ENCODE peak calls at places on chromosomes 1 and 21, in seven cellular contexts. One of them, this sample, is unnamed.
A peak's percentile ranks its signal among the peaks of the same experiment; 100 is the strongest.

GRCh38 chr1:148289647-148290046 is 137.6 kb upstream of the NBPF11 start:
- ATAC-seq in memory B cell: peak; percentile 32
- ATAC-seq in gastroesophageal sphincter: no peak
- ATAC-seq in activated naive CD4-positive, alpha-beta T cell treated with anti-CD3 and anti-CD28 coated beads, Interleukin-2, amount 50 U/mL, for 72 hours: no peak
- ATAC-seq in upper lobe of right lung: no peak
- ATAC-seq in left cardiac atrium: no peak
- ATAC-seq in heart right ventricle: no peak
- ATAC-seq in this sample: no peak

GRCh38 chr1:163295949-163296348 is 25.8 kb upstream of the NUF2 start:
- ATAC-seq in activated naive CD4-positive, alpha-beta T cell treated with anti-CD3 and anti-CD28 coated beads, Interleukin-2, amount 50 U/mL, for 72 hours: no peak
- ATAC-seq in left cardiac atrium: no peak
- ATAC-seq in gastroesophageal sphincter: no peak
- ATAC-seq in heart right ventricle: no peak
- ATAC-seq in upper lobe of right lung: no peak
- ATAC-seq in memory B cell: no peak
- ATAC-seq in this sample: no peak

GRCh38 chr1:58249729-58250586 is 296.6 kb downstream of the OMA1 start:
- ATAC-seq in gastroesophageal sphincter: no peak
- ATAC-seq in activated naive CD4-positive, alpha-beta T cell treated with anti-CD3 and anti-CD28 coated beads, Interleukin-2, amount 50 U/mL, for 72 hours: peak; percentile 24
- ATAC-seq in left cardiac atrium: peak; percentile 65
- ATAC-seq in upper lobe of right lung: peak; percentile 25
- ATAC-seq in memory B cell: no peak
- ATAC-seq in heart right ventricle: peak; percentile 92
- ATAC-seq in this sample: peak; percentile 35

GRCh38 chr1:175511496-175511895 is 231.9 kb downstream of the TNR start:
- ATAC-seq in left cardiac atrium: no peak
- ATAC-seq in heart right ventricle: no peak
- ATAC-seq in gastroesophageal sphincter: no peak
- ATAC-seq in activated naive CD4-positive, alpha-beta T cell treated with anti-CD3 and anti-CD28 coated beads, Interleukin-2, amount 50 U/mL, for 72 hours: no peak
- ATAC-seq in upper lobe of right lung: peak; percentile 36
- ATAC-seq in memory B cell: peak; percentile 60
- ATAC-seq in this sample: no peak

GRCh38 chr1:205279986-205280385 is 41.6 kb downstream of the NUAK2 start:
- ATAC-seq in left cardiac atrium: no peak
- ATAC-seq in heart right ventricle: no peak
- ATAC-seq in upper lobe of right lung: no peak
- ATAC-seq in gastroesophageal sphincter: no peak
- ATAC-seq in memory B cell: peak; percentile 78
- ATAC-seq in activated naive CD4-positive, alpha-beta T cell treated with anti-CD3 and anti-CD28 coated beads, Interleukin-2, amount 50 U/mL, for 72 hours: no peak
- ATAC-seq in this sample: no peak

GRCh38 chr1:27116697-27117096 is 38.2 kb downstream of the SLC9A1 start:
- ATAC-seq in activated naive CD4-positive, alpha-beta T cell treated with anti-CD3 and anti-CD28 coated beads, Interleukin-2, amount 50 U/mL, for 72 hours: no peak
- ATAC-seq in memory B cell: peak; percentile 31
- ATAC-seq in gastroesophageal sphincter: no peak
- ATAC-seq in heart right ventricle: no peak
- ATAC-seq in left cardiac atrium: no peak
- ATAC-seq in upper lobe of right lung: peak; percentile 29
- ATAC-seq in this sample: no peak

GRCh38 chr1:111199329-111199728 is 1.1 kb downstream of the DENND2D start:
- ATAC-seq in left cardiac atrium: no peak
- ATAC-seq in heart right ventricle: no peak
- ATAC-seq in activated naive CD4-positive, alpha-beta T cell treated with anti-CD3 and anti-CD28 coated beads, Interleukin-2, amount 50 U/mL, for 72 hours: no peak
- ATAC-seq in gastroesophageal sphincter: no peak
- ATAC-seq in memory B cell: no peak
- ATAC-seq in upper lobe of right lung: no peak
- ATAC-seq in this sample: no peak

GRCh38 chr1:25720624-25721023 is 79.4 kb upstream of the SELENON start:
- ATAC-seq in activated naive CD4-positive, alpha-beta T cell treated with anti-CD3 and anti-CD28 coated beads, Interleukin-2, amount 50 U/mL, for 72 hours: no peak
- ATAC-seq in left cardiac atrium: no peak
- ATAC-seq in gastroesophageal sphincter: no peak
- ATAC-seq in memory B cell: no peak
- ATAC-seq in upper lobe of right lung: no peak
- ATAC-seq in heart right ventricle: no peak
- ATAC-seq in this sample: no peak

GRCh38 chr1:234875328-234875952 is 253.2 kb downstream of the TOMM20 start:
- ATAC-seq in memory B cell: no peak
- ATAC-seq in gastroesophageal sphincter: no peak
- ATAC-seq in upper lobe of right lung: peak; percentile 80
- ATAC-seq in heart right ventricle: no peak
- ATAC-seq in left cardiac atrium: no peak
- ATAC-seq in activated naive CD4-positive, alpha-beta T cell treated with anti-CD3 and anti-CD28 coated beads, Interleukin-2, amount 50 U/mL, for 72 hours: no peak
- ATAC-seq in this sample: no peak

GRCh38 chr21:39217356-39218081 is 34.3 kb upstream of the PSMG1 start:
- ATAC-seq in activated naive CD4-positive, alpha-beta T cell treated with anti-CD3 and anti-CD28 coated beads, Interleukin-2, amount 50 U/mL, for 72 hours: no peak
- ATAC-seq in gastroesophageal sphincter: no peak
- ATAC-seq in heart right ventricle: no peak
- ATAC-seq in upper lobe of right lung: no peak
- ATAC-seq in left cardiac atrium: no peak
- ATAC-seq in memory B cell: no peak
- ATAC-seq in this sample: no peak

GRCh38 chr1:230317823-230318819 is 108.0 kb downstream of the PGBD5 start:
- ATAC-seq in left cardiac atrium: no peak
- ATAC-seq in heart right ventricle: no peak
- ATAC-seq in activated naive CD4-positive, alpha-beta T cell treated with anti-CD3 and anti-CD28 coated beads, Interleukin-2, amount 50 U/mL, for 72 hours: no peak
- ATAC-seq in gastroesophageal sphincter: no peak
- ATAC-seq in memory B cell: no peak
- ATAC-seq in upper lobe of right lung: peak; percentile 19
- ATAC-seq in this sample: no peak

GRCh38 chr1:33294071-33295010 is 26.6 kb downstream of the A3GALT2 start:
- ATAC-seq in left cardiac atrium: no peak
- ATAC-seq in upper lobe of right lung: no peak
- ATAC-seq in heart right ventricle: no peak
- ATAC-seq in memory B cell: no peak
- ATAC-seq in activated naive CD4-positive, alpha-beta T cell treated with anti-CD3 and anti-CD28 coated beads, Interleukin-2, amount 50 U/mL, for 72 hours: no peak
- ATAC-seq in gastroesophageal sphincter: no peak
- ATAC-seq in this sample: no peak

GRCh38 chr1:168520052-168520751 is 23.6 kb downstream of the XCL2 start:
- ATAC-seq in memory B cell: no peak
- ATAC-seq in activated naive CD4-positive, alpha-beta T cell treated with anti-CD3 and anti-CD28 coated beads, Interleukin-2, amount 50 U/mL, for 72 hours: peak; percentile 89
- ATAC-seq in upper lobe of right lung: peak; percentile 60
- ATAC-seq in gastroesophageal sphincter: no peak
- ATAC-seq in heart right ventricle: no peak
- ATAC-seq in left cardiac atrium: peak; percentile 74
- ATAC-seq in this sample: peak; percentile 85

GRCh38 chr1:231272880-231273279 is 31.9 kb downstream of the GNPAT start:
- ATAC-seq in upper lobe of right lung: peak; percentile 95
- ATAC-seq in memory B cell: no peak
- ATAC-seq in heart right ventricle: peak; percentile 23
- ATAC-seq in gastroesophageal sphincter: no peak
- ATAC-seq in activated naive CD4-positive, alpha-beta T cell treated with anti-CD3 and anti-CD28 coated beads, Interleukin-2, amount 50 U/mL, for 72 hours: peak; percentile 42
- ATAC-seq in left cardiac atrium: no peak
- ATAC-seq in this sample: peak; percentile 25

GRCh38 chr1:67723126-67723525 is 38.1 kb downstream of the GADD45A start:
- ATAC-seq in activated naive CD4-positive, alpha-beta T cell treated with anti-CD3 and anti-CD28 coated beads, Interleukin-2, amount 50 U/mL, for 72 hours: no peak
- ATAC-seq in gastroesophageal sphincter: no peak
- ATAC-seq in memory B cell: no peak
- ATAC-seq in heart right ventricle: no peak
- ATAC-seq in left cardiac atrium: no peak
- ATAC-seq in upper lobe of right lung: no peak
- ATAC-seq in this sample: no peak

GRCh38 chr1:168079761-168080160 is 57.0 kb downstream of the GPR161 start:
- ATAC-seq in gastroesophageal sphincter: no peak
- ATAC-seq in activated naive CD4-positive, alpha-beta T cell treated with anti-CD3 and anti-CD28 coated beads, Interleukin-2, amount 50 U/mL, for 72 hours: no peak
- ATAC-seq in memory B cell: no peak
- ATAC-seq in left cardiac atrium: no peak
- ATAC-seq in upper lobe of right lung: no peak
- ATAC-seq in heart right ventricle: no peak
- ATAC-seq in this sample: no peak

GRCh38 chr1:194598098-194598497 is 1411.7 kb upstream of the B3GALT2 start:
- ATAC-seq in heart right ventricle: no peak
- ATAC-seq in memory B cell: no peak
- ATAC-seq in left cardiac atrium: no peak
- ATAC-seq in upper lobe of right lung: no peak
- ATAC-seq in activated naive CD4-positive, alpha-beta T cell treated with anti-CD3 and anti-CD28 coated beads, Interleukin-2, amount 50 U/mL, for 72 hours: no peak
- ATAC-seq in gastroesophageal sphincter: no peak
- ATAC-seq in this sample: no peak

GRCh38 chr1:198633675-198634121 is 5.1 kb upstream of the PTPRC start:
- ATAC-seq in memory B cell: peak; percentile 83
- ATAC-seq in gastroesophageal sphincter: no peak
- ATAC-seq in activated naive CD4-positive, alpha-beta T cell treated with anti-CD3 and anti-CD28 coated beads, Interleukin-2, amount 50 U/mL, for 72 hours: peak; percentile 34
- ATAC-seq in left cardiac atrium: no peak
- ATAC-seq in upper lobe of right lung: peak; percentile 63
- ATAC-seq in heart right ventricle: no peak
- ATAC-seq in this sample: peak; percentile 18

GRCh38 chr1:150532860-150533259 is 16.3 kb upstream of the ADAMTSL4 start:
- ATAC-seq in heart right ventricle: no peak
- ATAC-seq in activated naive CD4-positive, alpha-beta T cell treated with anti-CD3 and anti-CD28 coated beads, Interleukin-2, amount 50 U/mL, for 72 hours: no peak
- ATAC-seq in memory B cell: no peak
- ATAC-seq in gastroesophageal sphincter: no peak
- ATAC-seq in left cardiac atrium: no peak
- ATAC-seq in upper lobe of right lung: no peak
- ATAC-seq in this sample: no peak

GRCh38 chr1:42851960-42852607 is 5.7 kb downstream of the ZNF691 start:
- ATAC-seq in left cardiac atrium: no peak
- ATAC-seq in activated naive CD4-positive, alpha-beta T cell treated with anti-CD3 and anti-CD28 coated beads, Interleukin-2, amount 50 U/mL, for 72 hours: no peak
- ATAC-seq in memory B cell: peak; percentile 61
- ATAC-seq in upper lobe of right lung: no peak
- ATAC-seq in gastroesophageal sphincter: no peak
- ATAC-seq in heart right ventricle: no peak
- ATAC-seq in this sample: no peak

GRCh38 chr1:205535866-205536758 is 31.6 kb downstream of the CDK18 start:
- ATAC-seq in heart right ventricle: no peak
- ATAC-seq in upper lobe of right lung: no peak
- ATAC-seq in activated naive CD4-positive, alpha-beta T cell treated with anti-CD3 and anti-CD28 coated beads, Interleukin-2, amount 50 U/mL, for 72 hours: no peak
- ATAC-seq in memory B cell: no peak
- ATAC-seq in gastroesophageal sphincter: no peak
- ATAC-seq in left cardiac atrium: no peak
- ATAC-seq in this sample: no peak

GRCh38 chr1:183568176-183569041 is 21.9 kb downstream of the NCF2 start:
- ATAC-seq in memory B cell: no peak
- ATAC-seq in left cardiac atrium: peak; percentile 58
- ATAC-seq in upper lobe of right lung: peak; percentile 74
- ATAC-seq in gastroesophageal sphincter: peak; percentile 63
- ATAC-seq in heart right ventricle: peak; percentile 74
- ATAC-seq in activated naive CD4-positive, alpha-beta T cell treated with anti-CD3 and anti-CD28 coated beads, Interleukin-2, amount 50 U/mL, for 72 hours: no peak
- ATAC-seq in this sample: no peak

GRCh38 chr1:227845519-227845918 is 30.0 kb downstream of the PRSS38 start:
- ATAC-seq in gastroesophageal sphincter: no peak
- ATAC-seq in activated naive CD4-positive, alpha-beta T cell treated with anti-CD3 and anti-CD28 coated beads, Interleukin-2, amount 50 U/mL, for 72 hours: no peak
- ATAC-seq in heart right ventricle: no peak
- ATAC-seq in left cardiac atrium: no peak
- ATAC-seq in memory B cell: no peak
- ATAC-seq in upper lobe of right lung: peak; percentile 33
- ATAC-seq in this sample: no peak

GRCh38 chr21:45088729-45089128 is 14.3 kb downstream of the ADARB1 start:
- ATAC-seq in heart right ventricle: no peak
- ATAC-seq in left cardiac atrium: no peak
- ATAC-seq in upper lobe of right lung: no peak
- ATAC-seq in memory B cell: no peak
- ATAC-seq in activated naive CD4-positive, alpha-beta T cell treated with anti-CD3 and anti-CD28 coated beads, Interleukin-2, amount 50 U/mL, for 72 hours: peak; percentile 59
- ATAC-seq in gastroesophageal sphincter: no peak
- ATAC-seq in this sample: peak; percentile 14

GRCh38 chr1:234779160-234779538 is 169.2 kb upstream of the IRF2BP2 start:
- ATAC-seq in heart right ventricle: no peak
- ATAC-seq in upper lobe of right lung: no peak
- ATAC-seq in gastroesophageal sphincter: no peak
- ATAC-seq in left cardiac atrium: no peak
- ATAC-seq in activated naive CD4-positive, alpha-beta T cell treated with anti-CD3 and anti-CD28 coated beads, Interleukin-2, amount 50 U/mL, for 72 hours: no peak
- ATAC-seq in memory B cell: no peak
- ATAC-seq in this sample: no peak

GRCh38 chr1:173248247-173248940 is 41.3 kb upstream of the TNFSF4 start:
- ATAC-seq in memory B cell: no peak
- ATAC-seq in heart right ventricle: no peak
- ATAC-seq in left cardiac atrium: no peak
- ATAC-seq in activated naive CD4-positive, alpha-beta T cell treated with anti-CD3 and anti-CD28 coated beads, Interleukin-2, amount 50 U/mL, for 72 hours: no peak
- ATAC-seq in gastroesophageal sphincter: no peak
- ATAC-seq in upper lobe of right lung: no peak
- ATAC-seq in this sample: no peak

GRCh38 chr1:7580923-7581753 is 190.0 kb upstream of the VAMP3 start:
- ATAC-seq in gastroesophageal sphincter: no peak
- ATAC-seq in heart right ventricle: no peak
- ATAC-seq in left cardiac atrium: no peak
- ATAC-seq in upper lobe of right lung: no peak
- ATAC-seq in activated naive CD4-positive, alpha-beta T cell treated with anti-CD3 and anti-CD28 coated beads, Interleukin-2, amount 50 U/mL, for 72 hours: no peak
- ATAC-seq in memory B cell: no peak
- ATAC-seq in this sample: no peak

GRCh38 chr1:198374288-198374687 is 166.2 kb downstream of the ATP6V1G3 start:
- ATAC-seq in gastroesophageal sphincter: no peak
- ATAC-seq in upper lobe of right lung: no peak
- ATAC-seq in activated naive CD4-positive, alpha-beta T cell treated with anti-CD3 and anti-CD28 coated beads, Interleukin-2, amount 50 U/mL, for 72 hours: no peak
- ATAC-seq in heart right ventricle: no peak
- ATAC-seq in memory B cell: no peak
- ATAC-seq in left cardiac atrium: no peak
- ATAC-seq in this sample: no peak

GRCh38 chr1:22784317-22784716 is 73.7 kb downstream of the EPHB2 start:
- ATAC-seq in upper lobe of right lung: no peak
- ATAC-seq in heart right ventricle: no peak
- ATAC-seq in left cardiac atrium: no peak
- ATAC-seq in activated naive CD4-positive, alpha-beta T cell treated with anti-CD3 and anti-CD28 coated beads, Interleukin-2, amount 50 U/mL, for 72 hours: no peak
- ATAC-seq in memory B cell: no peak
- ATAC-seq in gastroesophageal sphincter: no peak
- ATAC-seq in this sample: no peak

GRCh38 chr1:118986839-118987430 is 1.2 kb downstream of the TBX15 start:
- ATAC-seq in upper lobe of right lung: no peak
- ATAC-seq in memory B cell: no peak
- ATAC-seq in gastroesophageal sphincter: peak; percentile 26
- ATAC-seq in activated naive CD4-positive, alpha-beta T cell treated with anti-CD3 and anti-CD28 coated beads, Interleukin-2, amount 50 U/mL, for 72 hours: no peak
- ATAC-seq in heart right ventricle: no peak
- ATAC-seq in left cardiac atrium: peak; percentile 53
- ATAC-seq in this sample: no peak

GRCh38 chr1:162357681-162358266 is 18.9 kb downstream of the SPATA46 start:
- ATAC-seq in memory B cell: no peak
- ATAC-seq in upper lobe of right lung: peak; percentile 77
- ATAC-seq in gastroesophageal sphincter: no peak
- ATAC-seq in left cardiac atrium: no peak
- ATAC-seq in heart right ventricle: no peak
- ATAC-seq in activated naive CD4-positive, alpha-beta T cell treated with anti-CD3 and anti-CD28 coated beads, Interleukin-2, amount 50 U/mL, for 72 hours: no peak
- ATAC-seq in this sample: no peak

GRCh38 chr1:30704271-30704670 is 19.1 kb downstream of the MATN1 start:
- ATAC-seq in activated naive CD4-positive, alpha-beta T cell treated with anti-CD3 and anti-CD28 coated beads, Interleukin-2, amount 50 U/mL, for 72 hours: no peak
- ATAC-seq in upper lobe of right lung: no peak
- ATAC-seq in heart right ventricle: peak; percentile 42
- ATAC-seq in left cardiac atrium: peak; percentile 24
- ATAC-seq in memory B cell: no peak
- ATAC-seq in gastroesophageal sphincter: peak; percentile 71
- ATAC-seq in this sample: no peak

GRCh38 chr1:59007429-59007819 is 223.6 kb upstream of the JUN start:
- ATAC-seq in activated naive CD4-positive, alpha-beta T cell treated with anti-CD3 and anti-CD28 coated beads, Interleukin-2, amount 50 U/mL, for 72 hours: no peak
- ATAC-seq in gastroesophageal sphincter: no peak
- ATAC-seq in upper lobe of right lung: no peak
- ATAC-seq in heart right ventricle: no peak
- ATAC-seq in left cardiac atrium: no peak
- ATAC-seq in memory B cell: no peak
- ATAC-seq in this sample: no peak

GRCh38 chr1:50989694-50990093 is 19.6 kb downstream of the CDKN2C start:
- ATAC-seq in activated naive CD4-positive, alpha-beta T cell treated with anti-CD3 and anti-CD28 coated beads, Interleukin-2, amount 50 U/mL, for 72 hours: no peak
- ATAC-seq in gastroesophageal sphincter: no peak
- ATAC-seq in memory B cell: no peak
- ATAC-seq in upper lobe of right lung: no peak
- ATAC-seq in heart right ventricle: no peak
- ATAC-seq in left cardiac atrium: no peak
- ATAC-seq in this sample: no peak

GRCh38 chr1:14880456-14881316 is 272.9 kb upstream of the TMEM51 start:
- ATAC-seq in gastroesophageal sphincter: peak; percentile 72
- ATAC-seq in memory B cell: no peak
- ATAC-seq in upper lobe of right lung: peak; percentile 71
- ATAC-seq in heart right ventricle: no peak
- ATAC-seq in left cardiac atrium: no peak
- ATAC-seq in activated naive CD4-positive, alpha-beta T cell treated with anti-CD3 and anti-CD28 coated beads, Interleukin-2, amount 50 U/mL, for 72 hours: no peak
- ATAC-seq in this sample: no peak

This sample was measured in activated CD4-positive, CD25-positive, alpha-beta regulatory T cell treated with anti-CD3 and anti-CD28 coated beads, Interleukin-2, amount 50 U/mL, for 24 hours.